ENCODE peak calls at places on chromosome 10, in six cellular contexts. S is stimulated activated CD4-positive, alpha-beta T cell treated with anti-CD3 and anti-CD28 coated beads, Interleukin-2, amount 100 ng/mL, for 48 hours; Z is CD4-positive, alpha-beta T cell; C is RPMI8226; J is NCI-H510A treated with DMSO at 0.1 percent for 48 hours; D is posterior cingulate gyrus. H is an unnamed sample.

GRCh38 chr10:80122746-80123145 is 9.8 kb upstream of the PLAC9 start:
- DNase-seq in S (no peak), Z (no peak), C (no peak), J (no peak), D (no peak), H (no peak)

GRCh38 chr10:132471125-132471451 is 66.5 kb upstream of the INPP5A start:
- DNase-seq in S (no peak), Z (no peak), C (no peak), J (no peak), D (no peak), H (no peak)

GRCh38 chr10:64394744-64395143 is 873.5 kb downstream of the REEP3 start:
- DNase-seq in S (no peak), Z (no peak), C (no peak), J (no peak), D (no peak), H (no peak)

GRCh38 chr10:22427101-22427500 is 81.8 kb downstream of the SPAG6 start:
- DNase-seq in S (no peak), Z (no peak), C (no peak), J (no peak), D (no peak), H (no peak)

GRCh38 chr10:61000769-61001730 is 57.1 kb upstream of the RHOBTB1 start:
- DNase-seq in S (no peak), Z (no peak), C (no peak), J (no peak), D (peak; percentile 48), H (no peak)

GRCh38 chr10:14131261-14131960 is 199.3 kb downstream of the FRMD4A start:
- DNase-seq in S (no peak), Z (no peak), C (no peak), J (no peak), D (no peak), H (no peak)

GRCh38 chr10:131660427-131660826 is 240.4 kb upstream of the PPP2R2D start:
- DNase-seq in S (no peak), Z (no peak), C (no peak), J (no peak), D (no peak), H (no peak)

GRCh38 chr10:48495282-48496045 is 109.4 kb downstream of the ARHGAP22 start:
- DNase-seq in S (no peak), Z (no peak), C (no peak), J (no peak), D (no peak), H (no peak)

GRCh38 chr10:69481280-69481679 is 30.0 kb downstream of the TSPAN15 start:
- DNase-seq in S (no peak), Z (no peak), C (no peak), J (no peak), D (no peak), H (no peak)

GRCh38 chr10:85851300-85851699 is 515.3 kb downstream of the GRID1 start:
- DNase-seq in S (no peak), Z (no peak), C (no peak), J (peak; percentile 2), D (no peak), H (no peak)

H was measured in caudate nucleus.